ENCODE peak calls at places on chromosomes 1 and 21, in five cellular contexts. R is A549, U is K562, L is HepG2, J is GM12878. F is an unnamed sample.

GRCh38 chr1:15799004-15799867 is 8.2 kb downstream of the UQCRHL start:
- DNase-seq in R (peak), U (peak), L (peak), J (no peak), F (peak)

GRCh38 chr1:240706150-240706904 is 94.4 kb upstream of the GREM2 start:
- DNase-seq in R (no peak), U (no peak), L (no peak), J (no peak), F (peak)

GRCh38 chr21:46097826-46098286 is at the start of gene COL6A2:
- DNase-seq in R (peak), U (peak), L (no peak), J (no peak), F (peak)

GRCh38 chr1:172380441-172381244 is 39.8 kb upstream of the C1orf105 start:
- DNase-seq in R (no peak), U (no peak), L (no peak), J (no peak), F (no peak)

GRCh38 chr1:107181253-107181977 is 40.6 kb downstream of the NTNG1 start:
- DNase-seq in R (no peak), U (no peak), L (no peak), J (no peak), F (no peak)

GRCh38 chr1:103513720-103514119 is 11.8 kb upstream of the RNPC3 start:
- DNase-seq in R (no peak), U (no peak), L (no peak), J (no peak), F (peak)

GRCh38 chr1:52053862-52054261 is 1.1 kb downstream of the TXNDC12 start:
- DNase-seq in R (no peak), U (no peak), L (no peak), J (no peak), F (no peak)

GRCh38 chr1:149846042-149846441 is 53.3 kb upstream of the BOLA1 start:
- DNase-seq in R (no peak), U (no peak), L (no peak), J (no peak), F (no peak)

GRCh38 chr1:226525750-226526149 is 22.8 kb upstream of the STUM start:
- DNase-seq in R (no peak), U (no peak), L (no peak), J (no peak), F (peak)

GRCh38 chr1:58784758-58785423 is 1.0 kb upstream of the JUN start:
- DNase-seq in R (peak), U (peak), L (peak), J (no peak), F (peak)

GRCh38 chr1:85495556-85495955 is 30.6 kb upstream of the DDAH1 start:
- DNase-seq in R (peak), U (no peak), L (no peak), J (no peak), F (peak)

GRCh38 chr1:17929224-17929623 is 174.1 kb downstream of the ACTL8 start:
- DNase-seq in R (no peak), U (no peak), L (no peak), J (no peak), F (no peak)

GRCh38 chr1:3587133-3587733 is 24.1 kb downstream of the MEGF6 start:
- DNase-seq in R (peak), U (no peak), L (peak), J (no peak), F (peak)

GRCh38 chr1:153646672-153647374 is 11.7 kb upstream of the SNAPIN start:
- DNase-seq in R (peak), U (no peak), L (no peak), J (no peak), F (no peak)

GRCh38 chr1:54849219-54850081 is 37.5 kb downstream of the DHCR24 start:
- DNase-seq in R (no peak), U (no peak), L (no peak), J (no peak), F (no peak)

GRCh38 chr1:113191579-113192076 is 118.6 kb downstream of the LRIG2 start:
- DNase-seq in R (peak), U (no peak), L (no peak), J (peak), F (no peak)

GRCh38 chr1:17244826-17245740 is 3.8 kb upstream of the PADI3 start:
- DNase-seq in R (no peak), U (no peak), L (no peak), J (no peak), F (no peak)

DNA sequence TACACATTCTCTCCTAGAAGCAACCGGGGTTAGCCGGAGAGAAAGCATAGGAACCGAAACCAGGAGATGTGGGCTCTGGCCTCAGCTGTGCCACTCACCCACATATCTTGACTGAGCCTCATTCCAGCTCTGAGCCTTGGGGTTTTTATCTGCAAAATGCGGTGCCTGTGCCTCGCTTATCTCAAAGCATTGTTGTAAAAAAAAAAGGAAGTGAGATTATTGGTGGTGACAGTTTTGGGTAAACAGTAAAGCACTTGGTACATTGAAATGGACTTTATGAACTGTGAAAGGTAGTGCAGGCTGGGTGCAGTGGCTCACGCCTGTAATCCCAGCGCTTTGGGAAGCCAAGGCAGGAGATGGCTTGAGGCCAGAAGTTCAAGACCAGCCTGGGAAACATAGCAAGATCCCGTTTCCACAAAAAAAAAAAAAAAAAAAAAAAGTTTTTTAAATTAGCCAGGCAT is 3.8 kb downstream of the PTAFR start:
- DNase-seq in R (no peak), U (peak), L (peak), J (peak), F (no peak)
- TF ChIP-seq POLR2A in R (no peak), U (no peak), L (no peak), J (peak), F (no peak)

GRCh38 chr1:156437054-156437453 is 63.5 kb downstream of the MEF2D start:
- DNase-seq in R (no peak), U (no peak), L (no peak), J (no peak), F (no peak)
- TF ChIP-seq SMC3 in R (no peak), U (no peak), L (no peak), J (no peak), F (no peak)

GRCh38 chr1:11067716-11068495 is 8.1 kb upstream of the SRM start:
- DNase-seq in R (no peak), U (no peak), L (no peak), J (no peak), F (no peak)
- TF ChIP-seq POLR2A in R (no peak), U (no peak), L (no peak), J (no peak), F (no peak)

GRCh38 chr1:46747683-46748288 is 28.9 kb upstream of the EFCAB14 start:
- DNase-seq in R (peak), U (peak), L (peak), J (no peak), F (peak)
- TF ChIP-seq SMC3 in R (peak), U (peak), L (peak), J (no peak), F (peak)

DNA sequence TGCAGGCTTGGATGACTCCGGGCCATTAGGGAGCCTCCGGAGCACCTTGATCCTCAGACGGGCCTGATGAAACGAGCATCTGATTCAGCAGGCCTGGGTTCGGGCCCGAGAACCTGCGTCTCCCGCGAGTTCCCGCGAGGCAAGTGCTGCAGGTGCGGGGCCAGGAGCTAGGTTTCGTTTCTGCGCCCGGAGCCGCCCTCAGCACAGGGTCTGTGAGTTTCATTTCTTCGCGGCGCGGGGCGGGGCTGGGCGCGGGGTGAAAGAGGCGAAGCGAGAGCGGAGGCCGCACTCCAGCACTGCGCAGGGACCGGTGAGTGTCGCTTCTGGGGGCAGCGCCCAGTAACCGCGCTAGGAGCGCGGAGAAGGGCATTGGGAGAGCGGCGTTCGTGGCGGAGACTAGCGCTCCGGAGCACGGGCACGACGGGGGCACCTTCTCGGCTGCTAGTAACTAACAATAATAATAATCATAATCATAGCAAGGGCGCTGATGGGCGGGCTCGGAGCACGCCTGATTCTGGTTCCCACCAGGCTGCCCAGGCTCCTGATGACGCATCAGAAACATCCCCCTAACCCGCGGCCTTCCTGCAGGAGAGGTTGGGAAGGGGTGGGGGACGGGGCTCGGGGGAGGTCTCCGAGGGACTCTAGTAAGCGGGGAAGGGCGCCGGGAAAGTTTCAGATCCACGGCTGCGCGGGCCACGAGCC is at the start of gene MX1:
- DNase-seq in R (peak), U (no peak), L (peak), J (peak), F (peak)
- TF ChIP-seq POLR2A in R (no peak), U (no peak), L (no peak), J (peak), F (no peak)

F was measured in IMR-90.